ENCODE peak calls at places on chromosomes 12 and 14, in six cellular contexts. D, U, X, G, H and A are unnamed samples.

GRCh38 chr12:4909734-4910501 is at the start of gene KCNA1:
- DNase-seq in D (no peak), U (peak; percentile 84), X (no peak), G (no peak), H (peak; percentile 31), A (no peak)

GRCh38 chr12:16325426-16325825 is 22.0 kb upstream of the MGST1 start:
- DNase-seq in D (no peak), U (no peak), X (no peak), G (peak; percentile 79), H (no peak), A (no peak)

GRCh38 chr12:104588048-104588942 is 131.5 kb downstream of the CHST11 start:
- DNase-seq in D (peak; percentile 89), U (no peak), X (no peak), G (no peak), H (no peak), A (no peak)

GRCh38 chr12:118374909-118375308 is 1.4 kb upstream of the SUDS3 start:
- DNase-seq in D (no peak), U (no peak), X (no peak), G (no peak), H (no peak), A (no peak)

GRCh38 chr14:32330356-32331226 is 1.5 kb downstream of the AKAP6 start:
- DNase-seq in D (no peak), U (no peak), X (no peak), G (no peak), H (no peak), A (no peak)

GRCh38 chr12:19220861-19221466 is 91.4 kb downstream of the PLEKHA5 start:
- DNase-seq in D (no peak), U (no peak), X (no peak), G (no peak), H (no peak), A (no peak)

GRCh38 chr14:77208266-77208978 is 26.8 kb downstream of the TMEM63C start:
- DNase-seq in D (no peak), U (peak; percentile 97), X (peak; percentile 65), G (peak; percentile 62), H (peak; percentile 39), A (no peak)

GRCh38 chr12:58633479-58633878 is 286.8 kb downstream of the LRIG3 start:
- DNase-seq in D (no peak), U (no peak), X (no peak), G (no peak), H (no peak), A (no peak)

GRCh38 chr12:110545812-110546211 is 37.3 kb downstream of the PPTC7 start:
- DNase-seq in D (no peak), U (peak; percentile 41), X (no peak), G (no peak), H (no peak), A (no peak)

DNA sequence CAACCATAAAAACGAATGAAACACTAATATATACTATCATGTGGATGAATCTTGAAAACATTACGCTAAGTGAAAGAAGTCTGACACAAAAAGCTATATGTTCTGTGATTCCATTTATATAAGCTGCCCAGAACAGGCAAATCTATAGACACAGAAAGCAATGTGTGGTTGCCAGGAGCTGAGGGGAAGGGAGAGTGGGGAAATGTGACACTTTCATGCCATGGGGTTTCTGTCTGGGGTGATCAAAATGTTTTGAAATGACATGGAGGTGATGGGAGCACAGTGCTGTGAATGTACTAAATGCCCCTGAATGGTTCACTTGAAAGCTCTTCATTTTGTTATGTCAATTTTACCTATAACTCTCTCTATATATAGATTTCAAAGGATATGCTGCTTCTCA is 30.1 kb downstream of the ATG14 start:
- DNase-seq in D (no peak), U (no peak), X (no peak), G (no peak), H (no peak), A (no peak)
- H3K27ac ChIP-seq in D (no peak overlapping the region), U (no peak overlapping the region), X (no peak overlapping the region), G (no peak overlapping the region), H (no peak overlapping the region), A (no peak overlapping the region)

DNA sequence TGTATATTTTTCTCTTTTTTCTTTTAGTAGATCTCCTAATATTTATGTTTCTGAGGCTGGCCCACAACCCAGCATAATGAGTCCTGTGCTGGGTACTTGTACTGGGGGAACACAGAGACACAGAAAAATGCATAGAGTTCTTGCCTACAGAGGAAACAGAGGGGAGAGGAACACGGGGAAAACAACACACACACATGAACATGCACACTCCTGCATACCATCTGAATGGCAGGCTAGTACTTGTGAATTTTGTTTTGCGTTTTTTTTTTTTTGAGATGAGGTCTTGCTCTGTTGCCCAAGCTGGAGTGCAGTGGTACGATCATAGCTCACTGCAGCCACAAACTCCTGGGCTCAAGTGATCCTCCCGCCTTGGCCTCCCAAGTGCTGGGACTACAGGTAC is 21.2 kb downstream of the PITPNM2 start:
- DNase-seq in D (no peak), U (no peak), X (no peak), G (no peak), H (no peak), A (no peak)
- H3K4me1 ChIP-seq in D (peaks cover 56% of the 10 kb centered on the region), U (no peaks in the 10 kb centered on the region), X (peaks cover 14% of the 10 kb centered on the region), G (peaks cover 18% of the 10 kb centered on the region), H (peaks cover 8% of the 10 kb centered on the region), A (no peaks in the 10 kb centered on the region)

DNA sequence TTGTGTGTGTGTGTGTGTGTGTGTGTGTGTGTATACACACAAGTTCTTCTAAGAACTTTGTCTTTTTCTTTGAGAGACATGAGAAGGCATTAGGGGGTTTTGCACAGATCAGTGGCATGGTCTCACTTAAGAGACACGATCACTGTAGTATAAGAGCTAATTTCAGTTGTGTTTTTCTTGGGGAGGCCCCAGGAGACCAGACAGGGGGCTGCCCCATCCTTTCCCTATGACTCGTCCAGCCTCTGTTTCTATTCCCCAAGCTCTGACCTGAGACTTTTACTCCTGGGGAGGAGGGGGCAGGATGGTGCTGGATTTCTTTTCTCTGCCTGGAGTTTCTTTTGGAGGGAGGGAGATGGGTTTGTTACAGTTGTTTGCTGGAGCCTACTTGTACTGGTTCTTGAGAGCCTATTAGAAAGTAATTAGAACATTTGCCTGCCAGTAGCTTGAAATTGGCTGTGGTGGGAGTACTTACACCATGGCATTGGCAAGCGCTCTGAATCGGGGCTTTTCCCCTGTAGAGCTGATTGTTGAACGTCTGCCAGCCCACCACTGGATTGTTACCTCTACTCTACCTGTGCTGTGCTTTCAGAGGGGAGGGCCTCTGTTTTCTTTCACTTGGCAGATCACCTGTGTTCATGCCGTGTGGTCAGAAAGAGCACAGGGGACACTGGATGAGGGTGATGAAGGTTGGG is 109.5 kb downstream of the TSPAN9 start:
- DNase-seq in D (no peak), U (no peak), X (no peak), G (no peak), H (no peak), A (no peak)
- H3K27ac ChIP-seq in D (no peak overlapping the region), U (no peak overlapping the region), X (no peak overlapping the region), G (no peak overlapping the region), H (no peak overlapping the region), A (no peak overlapping the region)

DNA sequence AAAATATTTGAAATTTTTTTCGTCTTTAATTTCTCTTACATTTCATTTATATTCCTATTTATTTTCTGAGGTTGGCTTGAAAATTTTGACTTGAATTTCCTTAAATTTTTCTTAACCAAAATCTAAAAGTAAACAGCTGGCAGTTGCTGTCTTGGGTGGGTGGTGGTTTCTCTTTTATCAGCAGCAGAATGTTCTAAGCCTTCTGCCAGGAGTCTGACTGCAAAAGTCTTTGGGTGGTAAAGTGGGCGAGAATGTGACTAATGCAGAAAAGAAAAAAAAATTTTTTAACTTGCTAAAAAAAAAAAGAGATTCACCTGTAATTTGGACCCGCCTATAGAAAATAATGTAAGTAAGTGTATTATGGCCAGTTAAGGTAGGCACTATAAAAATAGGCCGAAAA is 2.5 kb downstream of the FGFR1OP2 start:
- DNase-seq in D (no peak), U (no peak), X (no peak), G (no peak), H (no peak), A (no peak)
- H3K4me1 ChIP-seq in D (peaks cover 26% of the 10 kb centered on the region), U (peaks cover 3% of the 10 kb centered on the region), X (peaks cover 60% of the 10 kb centered on the region), G (no peaks in the 10 kb centered on the region), H (peaks cover 19% of the 10 kb centered on the region), A (peaks cover 41% of the 10 kb centered on the region)

GRCh38 chr12:99771659-99772058 is 124.1 kb downstream of the GARIN6 start:
- DNase-seq in D (no peak), U (no peak), X (no peak), G (no peak), H (no peak), A (no peak)
- H3K27ac ChIP-seq in D (no peak overlapping the region), U (no peak overlapping the region), X (no peak overlapping the region), G (no peak overlapping the region), H (no peak overlapping the region), A (no peak overlapping the region)

GRCh38 chr12:12398026-12398859 is 41.4 kb downstream of the BORCS5 start:
- DNase-seq in D (no peak), U (no peak), X (peak; percentile 76), G (no peak), H (no peak), A (no peak)
- H3K4me1 ChIP-seq in D (no peaks in the 10 kb centered on the region), U (no peaks in the 10 kb centered on the region), X (peaks cover 25% of the 10 kb centered on the region), G (no peaks in the 10 kb centered on the region), H (peaks cover 4% of the 10 kb centered on the region), A (no peaks in the 10 kb centered on the region)

GRCh38 chr12:52837781-52838736 is 3.9 kb upstream of the KRT79 start:
- DNase-seq in D (no peak), U (no peak), X (no peak), G (no peak), H (no peak), A (no peak)
- H3K27ac ChIP-seq in D (no peak overlapping the region), U (no peak overlapping the region), X (no peak overlapping the region), G (no peak overlapping the region), H (no peak overlapping the region), A (no peak overlapping the region)

DNA sequence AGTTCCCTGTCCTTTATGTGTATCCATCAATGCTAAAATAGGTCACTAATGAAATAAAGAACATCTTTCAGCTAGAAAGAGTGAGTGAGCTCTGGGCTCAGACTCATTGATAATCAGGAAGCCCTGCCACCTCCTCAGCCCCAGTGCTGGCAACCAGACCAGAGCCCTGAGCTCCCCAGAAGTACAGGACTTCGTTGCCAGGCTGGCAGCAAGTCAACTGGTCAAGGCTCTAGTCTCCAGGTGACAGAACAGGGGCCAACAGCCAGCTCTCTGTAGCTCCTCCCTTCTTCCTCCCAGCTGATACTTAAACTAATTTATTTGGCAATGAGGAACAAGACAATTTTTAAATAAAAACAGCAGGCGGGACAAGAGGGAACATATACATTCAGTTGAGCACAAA is 145.3 kb downstream of the EGLN3 start:
- DNase-seq in D (no peak), U (no peak), X (no peak), G (no peak), H (no peak), A (no peak)
- H3K4me1 ChIP-seq in D (no peaks in the 10 kb centered on the region), U (no peaks in the 10 kb centered on the region), X (no peaks in the 10 kb centered on the region), G (no peaks in the 10 kb centered on the region), H (no peaks in the 10 kb centered on the region), A (no peaks in the 10 kb centered on the region)